ENCODE peak calls at places on chromosomes 2 and 18, in five cellular contexts. Q is neuronal stem cell, V is heart left ventricle, Y is GM23338, S is thoracic aorta. T is an unnamed sample. For H3K4me1, the result is how much of the 10 kb centered on the place peaks cover.

GRCh38 chr18:58635891-58636290 is 7.0 kb upstream of the ALPK2 start:
- DNase-seq in Q (no peak), Y (no peak), V (no peak), S (no peak), T (no peak)

GRCh38 chr2:223026357-223027110 is 25.5 kb upstream of the KCNE4 start:
- DNase-seq in V (no peak), Y (no peak), Q (no peak), S (no peak), T (no peak)

GRCh38 chr2:157331696-157332095 is 6.1 kb upstream of the ERMN start:
- DNase-seq in Q (no peak), S (no peak), V (no peak), Y (no peak), T (no peak)

GRCh38 chr2:237488901-237489860 is 2.1 kb downstream of the MLPH start:
- DNase-seq in Y (no peak), Q (no peak), S (no peak), V (no peak), T (no peak)

GRCh38 chr2:203714112-203714511 is 7.7 kb downstream of the CD28 start:
- DNase-seq in S (no peak), Q (no peak), Y (no peak), V (peak), T (peak)

GRCh38 chr2:223036756-223037432 is 15.1 kb upstream of the KCNE4 start:
- DNase-seq in S (no peak), V (no peak), Y (no peak), Q (no peak), T (no peak)

GRCh38 chr2:187567126-187567525 is 12.9 kb upstream of the TFPI start:
- DNase-seq in S (no peak), Q (no peak), V (no peak), Y (no peak), T (no peak)

GRCh38 chr2:118807668-118808428 is 39.6 kb downstream of the EN1 start:
- DNase-seq in Q (peak), V (no peak), S (no peak), Y (peak), T (no peak)

GRCh38 chr2:111200333-111200879 is 79.7 kb downstream of the BCL2L11 start:
- DNase-seq in V (no peak), Q (no peak), Y (peak), S (no peak), T (no peak)

GRCh38 chr18:8254664-8255063 is 354.6 kb upstream of the RAB12 start:
- DNase-seq in S (no peak), Y (no peak), V (peak), Q (no peak), T (no peak)

GRCh38 chr2:20224191-20224715 is 677 bp downstream of the SDC1 start:
- DNase-seq in V (no peak), Q (no peak), S (no peak), Y (no peak), T (no peak)

GRCh38 chr2:11574176-11575046 is 40.6 kb downstream of the GREB1 start:
- DNase-seq in Q (no peak), V (no peak), S (no peak), Y (no peak), T (no peak)

GRCh38 chr2:107340955-107341354 is 455.0 kb upstream of the ST6GAL2 start:
- DNase-seq in S (no peak), Q (no peak), V (no peak), Y (no peak), T (no peak)

GRCh38 chr18:62372156-62372555 is 47.0 kb downstream of the TNFRSF11A start:
- DNase-seq in Q (no peak), Y (no peak), S (no peak), V (no peak), T (no peak)

GRCh38 chr2:20223345-20224190 is 1.4 kb downstream of the SDC1 start:
- DNase-seq in V (peak), S (no peak), Y (peak), Q (peak), T (peak)

GRCh38 chr2:54279385-54279784 is 23.4 kb upstream of the TSPYL6 start:
- DNase-seq in Q (no peak), S (no peak), V (no peak), Y (peak), T (no peak)

GRCh38 chr2:238256594-238257104 is 16.8 kb upstream of the HES6 start:
- DNase-seq in S (no peak), Y (peak), V (peak), Q (peak), T (peak)

GRCh38 chr2:10271946-10272345 is 30.8 kb upstream of the HPCAL1 start:
- DNase-seq in Y (no peak), S (no peak), Q (no peak), V (no peak), T (no peak)

GRCh38 chr2:104733544-104733943 is 120.4 kb upstream of the POU3F3 start:
- DNase-seq in Q (no peak), V (no peak), Y (peak), S (no peak), T (no peak)

GRCh38 chr2:86383844-86384243 is 46.4 kb upstream of the REEP1 start:
- DNase-seq in S (no peak), Y (no peak), V (no peak), Q (no peak), T (no peak)

GRCh38 chr2:12980817-12981216 is 264.1 kb downstream of the TRIB2 start:
- DNase-seq in Q (no peak), S (no peak), Y (peak), V (no peak), T (no peak)

GRCh38 chr18:36903215-36903928 is 74.4 kb downstream of the KIAA1328 start:
- DNase-seq in Q (no peak), V (no peak), Y (no peak), S (no peak), T (no peak)

GRCh38 chr2:133568172-133568571 is at the start of gene NCKAP5:
- DNase-seq in Q (peak), S (no peak), V (peak), Y (peak), T (no peak)
- H3K27ac ChIP-seq in Q (peak), S (no peak), V (peak), Y (no peak), T (no peak)

GRCh38 chr2:150480241-150480640 is 7.2 kb downstream of the RND3 start:
- DNase-seq in S (no peak), Q (no peak), V (no peak), Y (no peak), T (no peak)

GRCh38 chr2:150479075-150479915 is 8.2 kb downstream of the RND3 start:
- DNase-seq in V (no peak), Y (no peak), S (no peak), Q (no peak), T (no peak)

GRCh38 chr2:150482111-150482510 is 5.4 kb downstream of the RND3 start:
- DNase-seq in V (no peak), Q (no peak), S (no peak), Y (no peak), T (no peak)

GRCh38 chr2:150482667-150483260 is 4.7 kb downstream of the RND3 start:
- DNase-seq in Y (no peak), Q (no peak), S (no peak), V (no peak), T (no peak)

DNA sequence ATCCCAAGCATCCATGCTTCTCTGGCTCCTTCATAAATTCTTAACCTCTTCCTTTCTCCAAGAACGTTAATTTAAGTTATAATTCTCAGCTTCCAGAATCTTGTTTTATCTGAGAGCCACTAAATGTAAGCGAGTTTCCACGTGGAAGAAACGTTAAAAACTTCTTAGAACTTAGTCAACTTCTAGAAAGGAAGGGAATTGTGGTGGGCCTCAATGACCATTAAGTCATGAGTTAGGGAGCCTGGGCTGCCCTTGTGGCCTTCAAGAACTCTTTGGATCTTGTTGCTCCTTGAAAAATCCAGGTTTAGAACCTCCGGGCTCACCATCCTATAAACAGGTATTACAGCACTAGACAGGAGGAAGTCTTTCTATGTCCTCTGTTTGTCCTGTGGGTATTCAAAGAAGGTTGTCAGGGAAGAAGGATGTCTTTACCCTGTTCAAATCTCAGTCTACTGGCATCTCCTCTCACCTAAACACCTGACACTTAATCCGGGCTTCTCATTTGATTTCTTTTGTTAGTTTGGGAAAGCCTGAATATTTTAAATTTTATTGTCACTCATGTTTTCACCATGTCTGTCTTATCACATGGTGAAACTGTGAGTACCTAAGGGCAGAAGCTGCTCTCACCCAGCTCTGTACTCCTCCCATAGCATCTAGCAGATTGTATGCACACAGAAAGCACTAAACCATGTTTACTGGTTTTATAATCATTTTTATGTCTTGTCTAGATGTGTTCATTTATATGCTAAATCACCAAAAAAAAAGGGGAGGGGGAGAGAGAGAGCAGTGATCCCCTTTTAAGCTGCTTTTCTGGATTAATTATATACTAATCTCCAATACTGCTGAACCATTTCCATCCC is 6.3 kb downstream of the RND3 start:
- DNase-seq in S (no peak), Y (no peak), V (no peak), Q (no peak), T (no peak)
- H3K4me1 ChIP-seq in S (half or more), Y (half or more), V (half or more), Q (under half), T (under half)

GRCh38 chr2:1665761-1666505 is 78.4 kb downstream of the PXDN start:
- DNase-seq in S (no peak), V (no peak), Q (no peak), Y (no peak), T (no peak)
- H3K4me3 ChIP-seq in S (no peak), V (no peak), Q (no peak), Y (no peak), T (no peak)

GRCh38 chr2:105791229-105791628 is 46.5 kb downstream of the NCK2 start:
- DNase-seq in Q (no peak), Y (no peak), V (no peak), S (no peak), T (no peak)
- H3K27ac ChIP-seq in Q (no peak), Y (no peak), V (no peak), S (peak), T (no peak)

GRCh38 chr2:17754773-17755425 is 961 bp downstream of the GEN1 start:
- DNase-seq in Y (no peak), Q (no peak), S (no peak), V (no peak), T (no peak)

GRCh38 chr2:17752892-17753802 is 463 bp downstream of the SMC6 start:
- DNase-seq in Y (peak), Q (no peak), V (peak), S (no peak), T (no peak)

GRCh38 chr2:17756629-17757028 is 2.7 kb downstream of the GEN1 start:
- DNase-seq in Y (no peak), Q (no peak), V (no peak), S (no peak), T (no peak)

GRCh38 chr2:17752281-17752680 is 1.3 kb downstream of the SMC6 start:
- DNase-seq in S (no peak), Q (no peak), V (no peak), Y (no peak), T (no peak)

GRCh38 chr2:17753803-17754663 is at the start of the genes GEN1 and SMC6:
- DNase-seq in Y (peak), S (peak), Q (peak), V (peak), T (peak)
- H3K4me1 ChIP-seq in Y (under half), S (under half), Q (under half), V (half or more), T (under half)

DNA sequence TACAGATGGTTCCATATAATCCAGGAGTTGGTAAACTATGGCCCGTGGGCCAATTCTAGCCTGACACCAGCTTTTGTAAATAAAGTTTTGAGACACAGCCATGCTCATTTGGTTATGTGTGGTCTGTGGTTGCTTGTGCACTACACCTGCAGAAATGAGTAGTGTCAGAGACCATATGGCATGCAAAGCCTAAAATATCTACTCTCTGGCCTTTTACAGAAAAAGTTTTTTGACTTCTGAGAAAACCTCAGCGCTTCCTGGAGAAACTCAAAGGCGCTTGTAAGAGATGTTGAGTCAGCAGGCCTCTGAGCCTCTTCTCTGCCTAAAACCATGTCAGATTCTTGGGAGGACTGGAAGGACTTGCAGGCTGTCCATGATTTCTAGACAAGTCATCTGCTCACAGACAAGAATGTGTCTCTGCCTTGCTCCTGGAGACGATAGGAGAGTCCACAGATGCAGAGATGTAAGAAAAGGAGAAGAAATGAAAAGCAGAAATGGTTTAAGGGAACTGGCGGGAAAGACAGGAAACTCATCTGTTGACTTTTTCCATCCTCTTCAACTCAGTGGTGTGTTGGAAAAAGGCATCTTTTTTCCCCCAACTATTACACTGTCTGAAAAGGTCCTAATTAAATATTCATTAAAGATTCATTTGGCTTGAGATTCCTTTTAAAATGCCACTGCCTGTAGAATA is 5.2 kb downstream of the TTC39C start:
- DNase-seq in Q (no peak), Y (no peak), S (no peak), V (no peak), T (no peak)
- H3K4me3 ChIP-seq in Q (no peak), Y (no peak), S (no peak), V (no peak), T (no peak)

GRCh38 chr2:102055346-102055975 is 63.7 kb downstream of the IL1R2 start:
- DNase-seq in Y (no peak), Q (no peak), V (no peak), S (no peak), T (no peak)
- H3K27ac ChIP-seq in Y (no peak), Q (no peak), V (peak), S (peak), T (peak)

DNA sequence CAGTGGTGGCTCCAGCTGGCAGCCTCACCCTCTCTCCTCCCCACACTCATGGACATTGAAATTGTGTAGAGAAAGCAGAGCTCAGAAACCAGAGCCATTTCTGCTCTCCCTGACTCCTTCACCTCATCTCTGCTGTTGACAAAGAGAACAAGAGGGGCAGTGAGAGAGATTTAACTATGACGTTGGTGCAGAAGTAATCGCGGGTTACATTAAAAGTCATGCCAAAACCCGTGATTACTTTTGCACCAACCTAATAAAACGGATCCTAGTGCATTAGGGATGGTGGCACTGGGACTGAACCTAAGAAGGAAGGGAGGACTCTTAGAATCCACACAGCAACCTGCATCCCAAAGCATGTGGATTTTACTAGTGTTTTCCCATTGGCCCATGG is 113.3 kb upstream of the CDC42EP3 start:
- DNase-seq in Y (no peak), S (no peak), Q (no peak), V (no peak), T (no peak)
- H3K4me1 ChIP-seq in Y (under half), S (under half), Q (under half), V (under half), T (under half)